ENCODE peak calls at places on chromosomes 2 and 18, in ten cellular contexts. Q is caudate nucleus, O is mammary epithelial cell, E is endodermal cell, V is heart left ventricle, S is breast epithelium, C is adrenal gland, W is body of pancreas, A is RWPE1, G is psoas muscle. N is an unnamed sample.

GRCh38 chr18:67845035-67845434 is 328.5 kb upstream of the DSEL start:
- DNase-seq in Q (no peak), O (peak; percentile 13), E (no peak), V (no peak), S (no peak), C (no peak), W (no peak), A (no peak), G (no peak), N (no peak)

GRCh38 chr2:64988420-64989125 is 626 bp upstream of the SLC1A4 start:
- DNase-seq in Q (peak; percentile 73), O (peak; percentile 83), E (peak; percentile 82), V (peak; percentile 77), S (peak; percentile 55), C (peak; percentile 87), W (peak; percentile 80), A (peak; percentile 77), G (peak; percentile 72), N (peak; percentile 28)

GRCh38 chr2:222264791-222265320 is 33.9 kb downstream of the PAX3 start:
- DNase-seq in Q (no peak), O (no peak), E (no peak), V (no peak), S (no peak), C (no peak), W (no peak), A (no peak), G (no peak), N (no peak)

GRCh38 chr2:25825238-25825637 is 53.0 kb downstream of the ASXL2 start:
- DNase-seq in Q (no peak), O (peak; percentile 19), E (no peak), V (no peak), S (no peak), C (no peak), W (no peak), A (no peak), G (no peak), N (peak; percentile 15)

GRCh38 chr2:32838949-32839348 is 107.8 kb upstream of the LTBP1 start:
- DNase-seq in Q (no peak), O (no peak), E (no peak), V (no peak), S (no peak), C (peak; percentile 54), W (no peak), A (no peak), G (no peak), N (no peak)

GRCh38 chr2:202064206-202064880 is 8.7 kb upstream of the KIAA2012 start:
- DNase-seq in Q (peak; percentile 64), O (peak; percentile 70), E (peak; percentile 70), V (peak; percentile 52), S (no peak), C (no peak), W (no peak), A (no peak), G (no peak), N (no peak)

GRCh38 chr2:45433363-45433762 is 177.7 kb downstream of the SRBD1 start:
- DNase-seq in Q (no peak), O (no peak), E (no peak), V (no peak), S (no peak), C (no peak), W (no peak), A (no peak), G (no peak), N (no peak)

GRCh38 chr2:14633031-14633430 is 514 bp downstream of the LRATD1 start:
- DNase-seq in Q (peak; percentile 63), O (peak; percentile 36), E (peak; percentile 67), V (peak; percentile 26), S (no peak), C (peak; percentile 52), W (peak; percentile 17), A (peak; percentile 4), G (no peak), N (no peak)

GRCh38 chr2:85699325-85699724 is 5.2 kb downstream of the GNLY start:
- DNase-seq in Q (no peak), O (no peak), E (no peak), V (no peak), S (no peak), C (peak; percentile 23), W (no peak), A (no peak), G (no peak), N (no peak)

GRCh38 chr2:230899786-230900185 is 25.3 kb downstream of the GPR55 start:
- DNase-seq in Q (peak; percentile 33), O (no peak), E (no peak), V (no peak), S (no peak), C (peak; percentile 30), W (no peak), A (no peak), G (no peak), N (no peak)

GRCh38 chr2:69917854-69918253 is 2.9 kb downstream of the MXD1 start:
- DNase-seq in Q (no peak), O (peak; percentile 82), E (no peak), V (no peak), S (no peak), C (no peak), W (no peak), A (peak; percentile 72), G (peak; percentile 30), N (no peak)

GRCh38 chr18:67805261-67805660 is 288.7 kb upstream of the DSEL start:
- DNase-seq in Q (no peak), O (peak; percentile 42), E (no peak), V (no peak), S (no peak), C (no peak), W (no peak), A (no peak), G (no peak), N (no peak)

GRCh38 chr2:29232041-29232440 is 116.8 kb downstream of the CLIP4 start:
- DNase-seq in Q (no peak), O (no peak), E (no peak), V (no peak), S (no peak), C (no peak), W (no peak), A (no peak), G (no peak), N (no peak)

GRCh38 chr2:160816916-160817315 is 323.3 kb upstream of the RBMS1 start:
- DNase-seq in Q (no peak), O (no peak), E (no peak), V (no peak), S (no peak), C (no peak), W (no peak), A (no peak), G (no peak), N (no peak)

GRCh38 chr2:96584017-96584416 is 47.5 kb downstream of the ARID5A start:
- DNase-seq in Q (no peak), O (peak; percentile 33), E (no peak), V (no peak), S (no peak), C (no peak), W (no peak), A (no peak), G (no peak), N (no peak)

DNA sequence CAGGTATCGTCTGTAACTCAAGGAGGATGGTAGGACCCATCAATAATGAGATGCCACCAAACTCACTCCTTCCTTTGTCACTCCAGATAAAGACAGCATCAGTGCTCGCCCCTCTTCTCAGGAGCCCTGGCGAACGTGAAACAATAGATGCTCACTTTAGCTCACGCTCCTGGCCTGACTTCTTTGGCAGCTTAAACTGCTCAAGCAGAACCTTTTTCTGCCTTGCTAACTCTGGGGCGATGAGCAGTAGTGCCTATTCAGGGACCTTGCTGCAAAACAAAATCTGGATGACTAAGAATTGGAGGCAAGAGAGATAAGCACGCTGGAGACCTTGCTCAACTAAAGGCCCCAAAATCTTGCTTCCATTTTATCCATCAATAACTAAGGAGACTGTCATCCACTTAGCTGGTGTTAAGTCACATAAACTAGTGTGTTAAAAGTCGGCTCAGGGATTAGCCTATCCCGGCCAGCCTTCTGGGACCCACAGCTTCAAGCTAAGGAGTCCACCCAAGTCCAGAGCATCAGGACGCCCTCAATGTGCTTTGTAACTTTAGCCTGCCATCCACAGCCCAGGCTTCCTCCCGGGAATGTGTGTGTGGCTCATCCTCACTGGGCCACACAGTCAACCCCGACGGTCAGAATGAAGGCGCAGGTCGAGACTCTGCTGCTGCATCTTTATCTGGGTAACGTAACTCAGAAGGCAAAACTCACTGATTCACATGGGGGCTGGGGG is 38.9 kb downstream of the ZNF516 start:
- DNase-seq in Q (no peak), O (no peak), E (peak; percentile 48), V (no peak), S (peak; percentile 12), C (peak; percentile 51), W (no peak), A (no peak), G (no peak), N (no peak)
- H3K27ac ChIP-seq in Q (no peak overlapping the region), O (no peak overlapping the region), E (no peak overlapping the region), V (no peak overlapping the region), S (no peak overlapping the region), C (peak overlapping the region; percentile 79), W (no peak overlapping the region), A (no peak overlapping the region), G (peak overlapping the region; percentile 93), N (no peak overlapping the region)

GRCh38 chr2:113602869-113603466 is 24.1 kb upstream of the RABL2A start:
- DNase-seq in Q (no peak), O (no peak), E (no peak), V (no peak), S (no peak), C (no peak), W (no peak), A (no peak), G (no peak), N (no peak)
- H3K27ac ChIP-seq in Q (peak overlapping the region; percentile 77), O (no peak overlapping the region), E (peak overlapping the region; percentile 8), V (peak overlapping the region; percentile 96), S (peak overlapping the region; percentile 96), C (peak overlapping the region; percentile 90), W (peak overlapping the region; percentile 84), A (peak overlapping the region; percentile 94), G (no peak overlapping the region), N (peak overlapping the region; percentile 65)

DNA sequence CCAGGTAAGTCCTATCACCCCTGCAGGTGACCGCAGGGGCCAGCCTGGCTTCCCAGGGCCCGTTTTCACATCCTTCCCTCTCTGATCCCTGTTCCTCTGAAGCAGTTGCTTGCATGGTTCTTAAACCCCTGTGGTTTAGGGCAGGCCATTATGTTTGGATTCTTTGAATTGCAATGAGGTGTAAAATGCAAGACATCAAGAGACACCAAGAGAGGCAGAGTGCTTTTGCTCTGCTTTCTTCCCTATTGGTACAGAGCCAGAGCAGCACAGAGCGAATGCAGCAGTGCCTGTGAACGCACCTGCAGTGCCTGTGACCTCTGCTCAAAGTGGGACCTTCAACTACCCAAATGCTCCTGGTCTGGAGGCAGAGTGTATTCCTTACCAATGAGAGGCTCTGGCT is 7.6 kb downstream of the RFX8 start:
- DNase-seq in Q (no peak), O (no peak), E (peak; percentile 89), V (no peak), S (no peak), C (no peak), W (no peak), A (no peak), G (no peak), N (no peak)
- H3K27ac ChIP-seq in Q (no peak overlapping the region), O (no peak overlapping the region), E (no peak overlapping the region), V (no peak overlapping the region), S (no peak overlapping the region), C (no peak overlapping the region), W (no peak overlapping the region), A (no peak overlapping the region), G (no peak overlapping the region), N (no peak overlapping the region)

DNA sequence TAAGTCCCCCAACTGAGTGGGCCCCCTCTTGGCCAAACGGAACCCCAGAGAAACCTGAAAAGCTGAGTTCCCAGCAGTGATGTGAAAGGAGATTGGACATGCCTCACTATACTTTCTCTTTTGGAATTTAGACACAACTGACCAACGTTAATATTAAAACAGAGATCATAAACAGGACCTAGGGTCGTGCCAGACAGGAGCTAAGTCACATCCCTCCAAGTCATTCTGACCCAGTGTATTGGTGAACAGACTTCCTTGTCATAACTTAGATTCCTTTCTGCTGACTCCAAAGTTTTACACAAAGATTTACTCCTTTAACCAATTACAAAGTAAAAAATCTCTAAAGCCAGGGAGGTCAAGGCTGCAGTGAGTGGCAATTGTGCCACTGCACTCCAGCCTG is 46.9 kb downstream of the UXS1 start:
- DNase-seq in Q (no peak), O (peak; percentile 20), E (no peak), V (no peak), S (no peak), C (no peak), W (no peak), A (no peak), G (no peak), N (no peak)
- H3K27ac ChIP-seq in Q (no peak overlapping the region), O (no peak overlapping the region), E (no peak overlapping the region), V (no peak overlapping the region), S (no peak overlapping the region), C (no peak overlapping the region), W (peak overlapping the region; percentile 50), A (no peak overlapping the region), G (no peak overlapping the region), N (peak overlapping the region; percentile 39)